ENCODE peak calls at places on chromosomes 12 and 14, in seven cellular contexts. K, M, L, I, F, U and V are unnamed samples.

GRCh38 chr12:111557271-111558106 is 41.6 kb downstream of the ATXN2 start:
- DNase-seq in K (no peak), M (peak), L (no peak), I (no peak), F (no peak), U (no peak), V (peak)

GRCh38 chr12:117685115-117685926 is 283.5 kb downstream of the KSR2 start:
- DNase-seq in K (peak), M (no peak), L (peak), I (peak), F (peak), U (peak), V (peak)

GRCh38 chr14:100031506-100032281 is 33.5 kb upstream of the EVL start:
- DNase-seq in K (no peak), M (peak), L (no peak), I (peak), F (peak), U (no peak), V (peak)

GRCh38 chr14:68245146-68246073 is 425.8 kb downstream of the RAD51B start:
- DNase-seq in K (no peak), M (peak), L (no peak), I (no peak), F (peak), U (no peak), V (no peak)

GRCh38 chr12:71551529-71551928 is 111.9 kb downstream of the LGR5 start:
- DNase-seq in K (no peak), M (peak), L (no peak), I (no peak), F (peak), U (no peak), V (no peak)

GRCh38 chr14:68807987-68808386 is 15.1 kb upstream of the ZFP36L1 start:
- DNase-seq in K (no peak), M (no peak), L (no peak), I (no peak), F (no peak), U (no peak), V (no peak)

GRCh38 chr12:55724940-55725309 is 3.9 kb downstream of the CD63 start:
- DNase-seq in K (no peak), M (no peak), L (no peak), I (no peak), F (no peak), U (no peak), V (no peak)

GRCh38 chr14:73227812-73228781 is 9.2 kb upstream of the PAPLN start:
- DNase-seq in K (no peak), M (peak), L (no peak), I (peak), F (peak), U (peak), V (peak)

GRCh38 chr12:12992418-12993175 is 7.5 kb downstream of the HEBP1 start:
- DNase-seq in K (no peak), M (peak), L (no peak), I (peak), F (peak), U (no peak), V (no peak)

GRCh38 chr12:67428431-67428830 is 159.3 kb downstream of the CAND1 start:
- DNase-seq in K (no peak), M (no peak), L (no peak), I (no peak), F (no peak), U (no peak), V (peak)

GRCh38 chr14:48456051-48456450 is 780.6 kb upstream of the MDGA2 start:
- DNase-seq in K (no peak), M (no peak), L (no peak), I (no peak), F (no peak), U (no peak), V (no peak)

DNA sequence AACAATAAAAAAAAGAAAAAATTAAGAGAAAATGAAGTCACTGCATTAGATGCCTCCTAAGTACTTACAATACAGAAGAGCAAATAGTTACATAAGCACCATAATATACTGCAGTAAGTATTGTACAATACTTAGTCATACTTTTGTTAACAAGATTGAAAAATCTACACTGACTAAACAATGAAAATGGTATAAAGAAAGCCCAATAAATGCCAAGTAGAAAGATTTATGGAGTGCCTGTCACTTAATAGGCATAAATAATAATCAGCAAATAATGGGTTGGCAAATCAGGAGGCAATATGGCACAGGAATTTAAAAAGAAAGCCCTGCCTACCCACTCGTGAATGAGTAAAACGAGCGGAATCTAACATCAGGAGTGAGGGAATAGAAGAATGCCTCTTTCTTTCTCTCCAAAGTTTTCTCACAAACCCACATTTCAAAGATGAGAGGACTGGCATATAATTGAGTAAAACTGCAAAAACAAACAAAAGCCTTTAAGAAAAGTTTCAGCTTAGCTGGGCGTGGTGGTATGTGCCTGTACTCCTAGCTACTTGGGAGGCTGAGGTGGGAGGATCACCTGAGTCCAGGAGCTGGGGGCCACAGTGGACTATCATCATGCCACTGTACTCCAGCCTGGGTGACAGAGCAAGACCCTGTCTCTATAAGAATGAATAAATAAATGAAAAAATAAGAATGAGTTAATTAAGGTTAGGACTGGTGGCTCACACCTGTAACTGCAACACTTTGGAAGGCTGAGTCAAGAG is 36.1 kb downstream of the CRY1 start:
- DNase-seq in K (no peak), M (peak), L (no peak), I (no peak), F (peak), U (no peak), V (peak)
- H2BK5ac ChIP-seq in K (no peak), M (no peak), L (no peak), I (no peak), F (no peak), U (no peak), V (no peak)

GRCh38 chr14:89226789-89227489 is 190.1 kb downstream of the FOXN3 start:
- DNase-seq in K (no peak), M (no peak), L (no peak), I (no peak), F (no peak), U (no peak), V (no peak)
- H2BK120ac ChIP-seq in K (no peak), M (no peak), L (no peak), I (no peak), F (no peak), U (no peak), V (no peak)

GRCh38 chr14:90561920-90562319 is 165.1 kb downstream of the CALM1 start:
- DNase-seq in K (no peak), M (no peak), L (no peak), I (no peak), F (no peak), U (no peak), V (no peak)

GRCh38 chr14:90566481-90566880 is 169.7 kb downstream of the CALM1 start:
- DNase-seq in K (no peak), M (no peak), L (no peak), I (no peak), F (no peak), U (no peak), V (no peak)

GRCh38 chr14:90567191-90567590 is 170.4 kb downstream of the CALM1 start:
- DNase-seq in K (no peak), M (no peak), L (no peak), I (no peak), F (no peak), U (no peak), V (no peak)

GRCh38 chr14:90562652-90563051 is 165.8 kb downstream of the CALM1 start:
- DNase-seq in K (no peak), M (no peak), L (no peak), I (no peak), F (no peak), U (no peak), V (no peak)

DNA sequence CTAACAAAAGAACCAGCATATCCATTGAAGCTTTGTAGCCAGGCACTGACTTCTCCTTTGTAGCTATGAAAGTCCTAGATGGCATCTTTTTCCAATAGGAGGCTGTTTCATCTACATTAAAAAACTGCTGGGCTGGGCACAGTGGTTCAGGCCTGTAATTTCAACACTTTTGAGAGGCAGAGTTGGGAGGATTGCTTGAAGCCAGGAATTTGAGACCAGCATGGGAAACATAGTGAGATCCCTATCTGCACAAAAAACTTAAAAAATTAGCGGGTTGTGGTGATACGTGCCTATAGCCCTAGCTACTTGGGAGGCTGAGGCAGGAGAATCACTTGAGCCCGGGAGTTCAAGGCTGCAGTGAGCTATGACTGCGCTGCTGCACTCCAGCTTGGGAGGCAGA is 167.7 kb downstream of the CALM1 start:
- DNase-seq in K (no peak), M (no peak), L (no peak), I (no peak), F (no peak), U (no peak), V (peak)
- H2BK5ac ChIP-seq in K (no peak), M (no peak), L (no peak), I (no peak), F (no peak), U (no peak), V (no peak)

DNA sequence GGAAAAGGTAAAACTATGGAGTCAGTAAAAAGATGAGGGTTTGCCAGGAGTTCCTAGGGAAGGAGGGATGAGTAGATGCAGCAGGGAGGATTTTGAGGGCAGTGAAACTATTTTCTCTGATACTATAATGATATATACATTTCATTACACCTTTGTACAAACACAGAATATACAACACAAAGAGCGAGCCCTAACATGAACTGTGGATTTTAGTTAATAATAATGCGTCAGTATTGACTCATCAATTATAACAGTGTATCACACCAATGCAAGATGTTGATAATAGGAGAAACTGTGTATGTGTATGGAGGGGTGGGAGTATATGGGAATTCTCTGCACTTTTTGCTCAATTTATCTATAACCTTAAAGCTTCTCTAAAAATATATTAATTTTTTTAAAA is 404.3 kb upstream of the NOVA1 start:
- DNase-seq in K (no peak), M (no peak), L (no peak), I (no peak), F (no peak), U (no peak), V (no peak)
- H2BK120ac ChIP-seq in K (no peak), M (no peak), L (no peak), I (no peak), F (no peak), U (no peak), V (no peak)